ENCODE peak calls at places on chromosomes 1 and 21, in five cellular contexts. One of them, this sample, is unnamed.

GRCh38 chr1:167121375-167122120 is 27.7 kb downstream of the STYXL2 start:
- DNase-seq in fibroblast of lung: peak; percentile 50
- DNase-seq in transverse colon: peak; percentile 87
- DNase-seq in thoracic aorta: no peak
- DNase-seq in hepatocyte: peak; percentile 64
- DNase-seq in this sample: peak; percentile 81

GRCh38 chr1:24939657-24940193 is 9.6 kb upstream of the RUNX3 start:
- DNase-seq in fibroblast of lung: no peak
- DNase-seq in transverse colon: no peak
- DNase-seq in thoracic aorta: no peak
- DNase-seq in hepatocyte: no peak
- DNase-seq in this sample: no peak

GRCh38 chr1:197464039-197464438 is 196.0 kb downstream of the CRB1 start:
- DNase-seq in fibroblast of lung: peak; percentile 87
- DNase-seq in transverse colon: no peak
- DNase-seq in thoracic aorta: no peak
- DNase-seq in hepatocyte: peak; percentile 46
- DNase-seq in this sample: no peak

GRCh38 chr1:241702436-241702835 is 50.4 kb downstream of the WDR64 start:
- DNase-seq in fibroblast of lung: peak; percentile 38
- DNase-seq in transverse colon: no peak
- DNase-seq in thoracic aorta: no peak
- DNase-seq in hepatocyte: peak; percentile 12
- DNase-seq in this sample: no peak

GRCh38 chr1:246497331-246497915 is 9.7 kb downstream of the SMYD3 start:
- DNase-seq in fibroblast of lung: peak; percentile 63
- DNase-seq in transverse colon: no peak
- DNase-seq in thoracic aorta: no peak
- DNase-seq in hepatocyte: peak; percentile 77
- DNase-seq in this sample: peak; percentile 55

GRCh38 chr1:155834296-155834926 is 22.6 kb downstream of the GON4L start:
- DNase-seq in fibroblast of lung: peak; percentile 81
- DNase-seq in transverse colon: no peak
- DNase-seq in thoracic aorta: no peak
- DNase-seq in hepatocyte: no peak
- DNase-seq in this sample: peak; percentile 59

GRCh38 chr1:3355894-3356826 is 98.3 kb upstream of the ARHGEF16 start:
- DNase-seq in fibroblast of lung: no peak
- DNase-seq in transverse colon: no peak
- DNase-seq in thoracic aorta: no peak
- DNase-seq in hepatocyte: peak; percentile 64
- DNase-seq in this sample: no peak

GRCh38 chr1:77385551-77385950 is 103.7 kb downstream of the AK5 start:
- DNase-seq in fibroblast of lung: no peak
- DNase-seq in transverse colon: no peak
- DNase-seq in thoracic aorta: no peak
- DNase-seq in hepatocyte: no peak
- DNase-seq in this sample: no peak

GRCh38 chr1:167934407-167935251 is 1.9 kb upstream of the DCAF6 start:
- DNase-seq in fibroblast of lung: peak; percentile 51
- DNase-seq in transverse colon: no peak
- DNase-seq in thoracic aorta: no peak
- DNase-seq in hepatocyte: no peak
- DNase-seq in this sample: no peak

GRCh38 chr1:33864460-33865389 is 846 bp downstream of the HMGB4 start:
- DNase-seq in fibroblast of lung: no peak
- DNase-seq in transverse colon: no peak
- DNase-seq in thoracic aorta: no peak
- DNase-seq in hepatocyte: no peak
- DNase-seq in this sample: no peak

GRCh38 chr1:118963456-118964430 is 24.4 kb downstream of the TBX15 start:
- DNase-seq in fibroblast of lung: peak; percentile 30
- DNase-seq in transverse colon: no peak
- DNase-seq in thoracic aorta: no peak
- DNase-seq in hepatocyte: peak; percentile 69
- DNase-seq in this sample: no peak

GRCh38 chr1:242738702-242739225 is 214.3 kb upstream of the PLD5 start:
- DNase-seq in fibroblast of lung: no peak
- DNase-seq in transverse colon: no peak
- DNase-seq in thoracic aorta: no peak
- DNase-seq in hepatocyte: no peak
- DNase-seq in this sample: no peak

GRCh38 chr1:95033843-95034242 is 38.9 kb downstream of the ALG14 start:
- DNase-seq in fibroblast of lung: peak; percentile 70
- DNase-seq in transverse colon: no peak
- DNase-seq in thoracic aorta: no peak
- DNase-seq in hepatocyte: no peak
- DNase-seq in this sample: no peak

GRCh38 chr1:34681481-34682451 is 73.1 kb upstream of the GJB5 start:
- DNase-seq in fibroblast of lung: peak; percentile 20
- DNase-seq in transverse colon: peak; percentile 76
- DNase-seq in thoracic aorta: no peak
- DNase-seq in hepatocyte: peak; percentile 74
- DNase-seq in this sample: peak; percentile 79

GRCh38 chr1:118960567-118961136 is 27.5 kb downstream of the TBX15 start:
- DNase-seq in fibroblast of lung: peak; percentile 14
- DNase-seq in transverse colon: peak; percentile 40
- DNase-seq in thoracic aorta: no peak
- DNase-seq in hepatocyte: peak; percentile 89
- DNase-seq in this sample: no peak

GRCh38 chr1:182317489-182318180 is 74.0 kb downstream of the GLUL start:
- DNase-seq in fibroblast of lung: no peak
- DNase-seq in transverse colon: peak; percentile 13
- DNase-seq in thoracic aorta: no peak
- DNase-seq in hepatocyte: no peak
- DNase-seq in this sample: no peak

GRCh38 chr1:6612641-6613360 is 730 bp upstream of the PHF13 start:
- DNase-seq in fibroblast of lung: peak; percentile 49
- DNase-seq in transverse colon: peak; percentile 69
- DNase-seq in thoracic aorta: no peak
- DNase-seq in hepatocyte: peak; percentile 82
- DNase-seq in this sample: no peak

GRCh38 chr1:225462429-225462713 is 34.5 kb upstream of the LBR start:
- DNase-seq in fibroblast of lung: no peak
- DNase-seq in transverse colon: no peak
- DNase-seq in thoracic aorta: no peak
- DNase-seq in hepatocyte: no peak
- DNase-seq in this sample: no peak

GRCh38 chr1:95118019-95118499 is 904 bp downstream of the TLCD4 start:
- DNase-seq in fibroblast of lung: peak; percentile 7
- DNase-seq in transverse colon: peak; percentile 48
- DNase-seq in thoracic aorta: no peak
- DNase-seq in hepatocyte: no peak
- DNase-seq in this sample: no peak

GRCh38 chr1:16155537-16156410 is at the start of gene EPHA2:
- DNase-seq in fibroblast of lung: peak; percentile 92
- DNase-seq in transverse colon: peak; percentile 94
- DNase-seq in thoracic aorta: peak; percentile 82
- DNase-seq in hepatocyte: peak; percentile 96
- DNase-seq in this sample: peak; percentile 98

GRCh38 chr1:75220072-75220471 is 85.9 kb downstream of the LHX8 start:
- DNase-seq in fibroblast of lung: no peak
- DNase-seq in transverse colon: no peak
- DNase-seq in thoracic aorta: no peak
- DNase-seq in hepatocyte: no peak
- DNase-seq in this sample: no peak

GRCh38 chr21:41673596-41674335 is 93.1 kb downstream of the RIPK4 start:
- DNase-seq in fibroblast of lung: no peak
- DNase-seq in transverse colon: no peak
- DNase-seq in thoracic aorta: no peak
- DNase-seq in hepatocyte: no peak
- DNase-seq in this sample: peak; percentile 55

GRCh38 chr1:192913683-192914082 is 104.8 kb downstream of the RGS2 start:
- DNase-seq in fibroblast of lung: no peak
- DNase-seq in transverse colon: no peak
- DNase-seq in thoracic aorta: no peak
- DNase-seq in hepatocyte: no peak
- DNase-seq in this sample: peak; percentile 8

GRCh38 chr1:3146458-3146857 is 77.5 kb downstream of the PRDM16 start:
- DNase-seq in fibroblast of lung: no peak
- DNase-seq in transverse colon: no peak
- DNase-seq in thoracic aorta: no peak
- DNase-seq in hepatocyte: no peak
- DNase-seq in this sample: no peak

GRCh38 chr1:39170731-39171375 is 33.6 kb upstream of the MACF1 start:
- DNase-seq in fibroblast of lung: no peak
- DNase-seq in transverse colon: no peak
- DNase-seq in thoracic aorta: no peak
- DNase-seq in hepatocyte: no peak
- DNase-seq in this sample: peak; percentile 64

GRCh38 chr1:22163578-22163977 is 20.7 kb upstream of the WNT4 start:
- DNase-seq in fibroblast of lung: no peak
- DNase-seq in transverse colon: peak; percentile 30
- DNase-seq in thoracic aorta: no peak
- DNase-seq in hepatocyte: no peak
- DNase-seq in this sample: no peak

GRCh38 chr1:79386730-79387129 is 380.2 kb upstream of the ADGRL4 start:
- DNase-seq in fibroblast of lung: no peak
- DNase-seq in transverse colon: no peak
- DNase-seq in thoracic aorta: no peak
- DNase-seq in hepatocyte: no peak
- DNase-seq in this sample: no peak

GRCh38 chr1:45378184-45378583 is 37.9 kb upstream of the MUTYH start:
- DNase-seq in fibroblast of lung: no peak
- DNase-seq in transverse colon: no peak
- DNase-seq in thoracic aorta: no peak
- DNase-seq in hepatocyte: no peak
- DNase-seq in this sample: no peak

GRCh38 chr21:42444745-42445059 is 41.0 kb downstream of the UBASH3A start:
- DNase-seq in fibroblast of lung: no peak
- DNase-seq in transverse colon: no peak
- DNase-seq in thoracic aorta: no peak
- DNase-seq in hepatocyte: no peak
- DNase-seq in this sample: no peak

GRCh38 chr1:3323791-3324703 is 130.4 kb upstream of the ARHGEF16 start:
- DNase-seq in fibroblast of lung: no peak
- DNase-seq in transverse colon: no peak
- DNase-seq in thoracic aorta: no peak
- DNase-seq in hepatocyte: no peak
- DNase-seq in this sample: no peak

GRCh38 chr21:39527664-39528381 is 76.1 kb downstream of the SH3BGR start:
- DNase-seq in fibroblast of lung: no peak
- DNase-seq in transverse colon: peak; percentile 68
- DNase-seq in thoracic aorta: no peak
- DNase-seq in hepatocyte: peak; percentile 20
- DNase-seq in this sample: no peak

GRCh38 chr21:33864150-33864549 is 51.5 kb downstream of the ATP5PO start:
- DNase-seq in fibroblast of lung: no peak
- DNase-seq in transverse colon: no peak
- DNase-seq in thoracic aorta: no peak
- DNase-seq in hepatocyte: no peak
- DNase-seq in this sample: no peak

GRCh38 chr1:114299331-114300005 is 145.8 kb upstream of the SYT6 start:
- DNase-seq in fibroblast of lung: no peak
- DNase-seq in transverse colon: no peak
- DNase-seq in thoracic aorta: no peak
- DNase-seq in hepatocyte: no peak
- DNase-seq in this sample: no peak

GRCh38 chr1:54054438-54054749 is 986 bp downstream of the TCEANC2 start:
- DNase-seq in fibroblast of lung: no peak
- DNase-seq in transverse colon: no peak
- DNase-seq in thoracic aorta: no peak
- DNase-seq in hepatocyte: peak; percentile 16
- DNase-seq in this sample: peak; percentile 8
- H3K4me3 ChIP-seq in fibroblast of lung: peak overlapping the region; percentile 88
- H3K4me3 ChIP-seq in transverse colon: peak overlapping the region; percentile 92
- H3K4me3 ChIP-seq in thoracic aorta: peak overlapping the region; percentile 85
- H3K4me3 ChIP-seq in hepatocyte: peak overlapping the region; percentile 25
- H3K4me3 ChIP-seq in this sample: peak overlapping the region; percentile 4

GRCh38 chr1:26540346-26540745 is 10.8 kb downstream of the RPS6KA1 start:
- DNase-seq in fibroblast of lung: no peak
- DNase-seq in transverse colon: no peak
- DNase-seq in thoracic aorta: no peak
- DNase-seq in hepatocyte: no peak
- DNase-seq in this sample: no peak
- H3K36me3 ChIP-seq in fibroblast of lung: no peaks in the 10 kb centered on the region
- H3K36me3 ChIP-seq in transverse colon: no peaks in the 10 kb centered on the region
- H3K36me3 ChIP-seq in thoracic aorta: no peaks in the 10 kb centered on the region
- H3K36me3 ChIP-seq in hepatocyte: no peaks in the 10 kb centered on the region
- H3K36me3 ChIP-seq in this sample: peaks cover 4% of the 10 kb centered on the region

GRCh38 chr1:228901936-228902681 is 166.8 kb downstream of the RHOU start:
- DNase-seq in fibroblast of lung: no peak
- DNase-seq in transverse colon: no peak
- DNase-seq in thoracic aorta: no peak
- DNase-seq in hepatocyte: no peak
- DNase-seq in this sample: no peak
- H3K27me3 ChIP-seq in fibroblast of lung: peaks cover 7% of the 10 kb centered on the region
- H3K27me3 ChIP-seq in transverse colon: no peaks in the 10 kb centered on the region
- H3K27me3 ChIP-seq in thoracic aorta: no peaks in the 10 kb centered on the region
- H3K27me3 ChIP-seq in hepatocyte: no peaks in the 10 kb centered on the region
- H3K27me3 ChIP-seq in this sample: peaks cover 3% of the 10 kb centered on the region

GRCh38 chr1:161044535-161044907 is 1.3 kb downstream of the USF1 start:
- DNase-seq in fibroblast of lung: no peak
- DNase-seq in transverse colon: no peak
- DNase-seq in thoracic aorta: no peak
- DNase-seq in hepatocyte: no peak
- DNase-seq in this sample: no peak

GRCh38 chr1:161037661-161038522 is 872 bp downstream of the TSTD1 start:
- DNase-seq in fibroblast of lung: no peak
- DNase-seq in transverse colon: peak; percentile 61
- DNase-seq in thoracic aorta: no peak
- DNase-seq in hepatocyte: no peak
- DNase-seq in this sample: peak; percentile 51

GRCh38 chr1:161038523-161039153 is at the start of gene TSTD1:
- DNase-seq in fibroblast of lung: no peak
- DNase-seq in transverse colon: peak; percentile 90
- DNase-seq in thoracic aorta: no peak
- DNase-seq in hepatocyte: peak; percentile 84
- DNase-seq in this sample: peak; percentile 92

GRCh38 chr1:161039546-161039945 is 782 bp upstream of the TSTD1 start:
- DNase-seq in fibroblast of lung: no peak
- DNase-seq in transverse colon: no peak
- DNase-seq in thoracic aorta: no peak
- DNase-seq in hepatocyte: no peak
- DNase-seq in this sample: no peak

GRCh38 chr1:161039154-161039545 is 386 bp upstream of the TSTD1 start:
- DNase-seq in fibroblast of lung: no peak
- DNase-seq in transverse colon: no peak
- DNase-seq in thoracic aorta: no peak
- DNase-seq in hepatocyte: no peak
- DNase-seq in this sample: no peak
- H3K4me3 ChIP-seq in fibroblast of lung: no peak overlapping the region
- H3K4me3 ChIP-seq in transverse colon: peak overlapping the region; percentile 44
- H3K4me3 ChIP-seq in thoracic aorta: peak overlapping the region; percentile 70
- H3K4me3 ChIP-seq in hepatocyte: no peak overlapping the region
- H3K4me3 ChIP-seq in this sample: peak overlapping the region; percentile 90

GRCh38 chr1:52473039-52473438 is 68.6 kb downstream of the PRPF38A start:
- DNase-seq in fibroblast of lung: no peak
- DNase-seq in transverse colon: no peak
- DNase-seq in thoracic aorta: no peak
- DNase-seq in hepatocyte: no peak
- DNase-seq in this sample: no peak
- H3K36me3 ChIP-seq in fibroblast of lung: peaks cover 2% of the 10 kb centered on the region
- H3K36me3 ChIP-seq in transverse colon: no peaks in the 10 kb centered on the region
- H3K36me3 ChIP-seq in thoracic aorta: peaks cover 6% of the 10 kb centered on the region
- H3K36me3 ChIP-seq in hepatocyte: no peaks in the 10 kb centered on the region
- H3K36me3 ChIP-seq in this sample: peaks cover 5% of the 10 kb centered on the region

This sample was measured in H7.